ENCODE peak calls at places on chromosomes 2 and 18, in seven cellular contexts. Y is heart left ventricle, P is sigmoid colon, U is DND-41, K is suprapubic skin, J is uterus, X is neural progenitor cell. D is an unnamed sample.

GRCh38 chr2:194087569-194087968 is 1569.5 kb upstream of the SLC39A10 start:
- DNase-seq in Y (no peak), U (no peak), J (no peak), P (no peak), X (no peak), K (no peak), D (no peak)

GRCh38 chr18:48885266-48885950 is 65.4 kb downstream of the SMAD7 start:
- DNase-seq in P (peak; percentile 52), X (no peak), Y (no peak), J (peak; percentile 13), K (peak; percentile 53), U (no peak), D (no peak)

GRCh38 chr2:220437938-220438337 is 810.5 kb downstream of the SLC4A3 start:
- DNase-seq in Y (no peak), U (no peak), P (no peak), J (no peak), K (no peak), X (no peak), D (no peak)

GRCh38 chr2:96800762-96801463 is 15.2 kb upstream of the CNNM3 start:
- DNase-seq in U (peak; percentile 66), K (peak; percentile 78), P (peak; percentile 85), J (peak; percentile 72), X (peak; percentile 80), Y (peak; percentile 71), D (peak; percentile 80)

GRCh38 chr2:238908960-238909951 is 61.4 kb downstream of the TWIST2 start:
- DNase-seq in P (peak; percentile 73), Y (no peak), U (no peak), J (peak; percentile 43), X (peak; percentile 49), K (peak; percentile 81), D (no peak)

GRCh38 chr2:80053522-80054338 is 250.8 kb downstream of the LRRTM1 start:
- DNase-seq in J (no peak), P (no peak), Y (no peak), K (no peak), X (no peak), U (no peak), D (no peak)

GRCh38 chr2:85585781-85586105 is 1.5 kb downstream of the VAMP5 start:
- DNase-seq in X (no peak), P (no peak), Y (no peak), J (no peak), K (no peak), U (no peak), D (no peak)

GRCh38 chr18:49814147-49814499 is 790 bp upstream of the ACAA2 start:
- DNase-seq in K (peak; percentile 89), X (peak; percentile 85), U (no peak), Y (peak; percentile 71), J (peak; percentile 65), P (peak; percentile 88), D (no peak)

GRCh38 chr18:79948719-79949411 is 2.6 kb downstream of the SLC66A2 start:
- DNase-seq in P (peak; percentile 43), J (no peak), Y (no peak), X (no peak), U (no peak), K (peak; percentile 53), D (no peak)

GRCh38 chr18:33578371-33579146 is 540 bp downstream of the ASXL3 start:
- DNase-seq in J (peak; percentile 23), P (peak; percentile 66), Y (peak; percentile 28), K (no peak), X (peak; percentile 72), U (no peak), D (peak; percentile 41)

GRCh38 chr2:240250985-240251847 is 110.8 kb upstream of the OTOS start:
- DNase-seq in X (peak; percentile 50), K (peak; percentile 84), Y (peak; percentile 97), J (peak; percentile 93), U (no peak), P (peak; percentile 95), D (peak; percentile 95)

GRCh38 chr18:7415081-7415894 is 151.8 kb upstream of the PTPRM start:
- DNase-seq in U (no peak), Y (no peak), K (peak; percentile 71), J (no peak), X (no peak), P (no peak), D (no peak)

GRCh38 chr2:144230452-144231085 is 289.4 kb downstream of the ZEB2 start:
- DNase-seq in P (no peak), Y (no peak), U (no peak), K (no peak), X (no peak), J (no peak), D (no peak)

GRCh38 chr2:239113164-239113563 is 265.3 kb downstream of the TWIST2 start:
- DNase-seq in J (peak; percentile 42), P (peak; percentile 83), K (no peak), U (no peak), Y (no peak), X (no peak), D (no peak)

GRCh38 chr2:214504599-214505376 is 93.9 kb downstream of the VWC2L start:
- DNase-seq in Y (no peak), J (no peak), U (no peak), K (no peak), X (no peak), P (no peak), D (no peak)

GRCh38 chr2:222319576-222320440 is 21.0 kb upstream of the PAX3 start:
- DNase-seq in X (no peak), U (no peak), J (peak; percentile 46), Y (peak; percentile 32), P (no peak), K (no peak), D (no peak)

GRCh38 chr2:225788571-225788970 is 389.1 kb downstream of the NYAP2 start:
- DNase-seq in U (no peak), Y (no peak), J (no peak), X (no peak), P (no peak), K (no peak), D (no peak)

GRCh38 chr2:239735131-239735828 is 289.9 kb downstream of the NDUFA10 start:
- DNase-seq in Y (no peak), P (no peak), U (no peak), J (no peak), X (peak; percentile 78), K (no peak), D (no peak)

GRCh38 chr2:188078544-188078943 is 213.1 kb upstream of the GULP1 start:
- DNase-seq in X (no peak), Y (no peak), P (no peak), U (no peak), K (no peak), J (no peak), D (no peak)

GRCh38 chr18:42196651-42197050 is 241.6 kb downstream of the PIK3C3 start:
- DNase-seq in K (no peak), U (no peak), P (no peak), J (no peak), Y (no peak), X (no peak), D (no peak)

GRCh38 chr2:238127165-238128060 is 11.1 kb upstream of the KLHL30 start:
- DNase-seq in U (no peak), J (no peak), X (peak; percentile 37), Y (no peak), P (peak; percentile 84), K (no peak), D (no peak)

GRCh38 chr2:134790487-134790886 is 47.9 kb upstream of the ACMSD start:
- DNase-seq in U (no peak), Y (no peak), P (no peak), J (no peak), K (no peak), X (no peak), D (no peak)
- TF ChIP-seq CTCF in U (peak; percentile 22), Y (no peak), P (no peak), J (no peak), K (no peak), X (peak; percentile 21), D (no peak)

GRCh38 chr2:241508510-241509407 is at the start of gene STK25:
- DNase-seq in Y (peak; percentile 99), J (peak; percentile 98), X (peak; percentile 100), P (peak; percentile 99), K (peak; percentile 98), U (peak; percentile 99), D (peak; percentile 98)

GRCh38 chr2:241511091-241511741 is 2.8 kb upstream of the STK25 start:
- DNase-seq in X (no peak), U (no peak), K (no peak), P (no peak), J (no peak), Y (no peak), D (peak; percentile 78)

GRCh38 chr2:241508240-241508509 is 209 bp downstream of the STK25 start:
- DNase-seq in U (no peak), X (no peak), P (no peak), Y (no peak), K (no peak), J (no peak), D (no peak)

GRCh38 chr2:241507430-241508239 is 749 bp downstream of the STK25 start:
- DNase-seq in J (no peak), X (peak; percentile 80), Y (peak; percentile 48), K (no peak), P (no peak), U (no peak), D (peak; percentile 70)

GRCh38 chr2:241509408-241509784 is 1.0 kb upstream of the STK25 start:
- DNase-seq in J (no peak), K (no peak), P (no peak), X (no peak), Y (no peak), U (no peak), D (no peak)
- H3K4me1 ChIP-seq in J (no peaks in the 10 kb centered on the region), K (peaks cover 40% of the 10 kb centered on the region), P (no peaks in the 10 kb centered on the region), X (peaks cover 22% of the 10 kb centered on the region), Y (peaks cover 33% of the 10 kb centered on the region), U (peaks cover 36% of the 10 kb centered on the region), D (peaks cover 22% of the 10 kb centered on the region)

GRCh38 chr2:127011136-127011740 is 95.7 kb downstream of the BIN1 start:
- DNase-seq in U (no peak), J (peak; percentile 40), P (no peak), K (no peak), Y (no peak), X (no peak), D (no peak)

GRCh38 chr2:127006962-127007361 is 100.0 kb downstream of the BIN1 start:
- DNase-seq in P (no peak), X (no peak), J (no peak), Y (no peak), U (no peak), K (no peak), D (no peak)

GRCh38 chr2:127004893-127005600 is 101.9 kb downstream of the BIN1 start:
- DNase-seq in P (no peak), X (no peak), Y (no peak), K (no peak), J (no peak), U (no peak), D (no peak)

GRCh38 chr2:127008265-127008664 is 98.7 kb downstream of the BIN1 start:
- DNase-seq in P (no peak), X (no peak), J (no peak), K (no peak), U (no peak), Y (no peak), D (no peak)

DNA sequence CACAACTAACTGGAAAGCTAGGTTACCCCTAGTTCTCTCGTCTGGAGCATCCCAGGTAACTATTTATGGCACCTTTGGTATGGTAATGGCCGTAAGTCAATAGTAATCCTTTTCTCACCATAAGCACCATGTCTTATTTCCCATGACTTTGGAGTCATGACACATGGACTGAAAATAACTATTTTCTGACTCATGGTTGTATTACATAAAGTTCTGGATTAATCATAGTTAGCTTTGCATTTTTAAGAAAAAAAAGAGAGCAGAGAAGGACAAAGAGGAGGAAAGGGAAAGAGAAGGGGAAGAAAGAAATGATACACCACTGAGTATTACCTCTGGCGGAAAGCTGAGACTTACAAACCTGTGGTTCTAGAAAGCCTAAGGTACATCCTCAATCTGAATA is 99.3 kb downstream of the BIN1 start:
- DNase-seq in K (no peak), U (no peak), P (no peak), Y (no peak), X (no peak), J (no peak), D (no peak)
- H3K27ac ChIP-seq in K (no peak overlapping the region), U (no peak overlapping the region), P (no peak overlapping the region), Y (no peak overlapping the region), X (no peak overlapping the region), J (no peak overlapping the region), D (no peak overlapping the region)

GRCh38 chr2:213251618-213252017 is 32.6 kb upstream of the SPAG16 start:
- DNase-seq in U (no peak), X (peak; percentile 83), P (no peak), K (no peak), Y (no peak), J (no peak), D (no peak)
- TF ChIP-seq CTCF in U (peak; percentile 73), X (peak; percentile 78), P (peak; percentile 51), K (peak; percentile 26), Y (peak; percentile 77), J (peak; percentile 63), D (peak; percentile 31)

D was measured in pancreas.